ENCODE peak calls at places on chromosomes 2 and 18, in five cellular contexts. K, Y, F, A and U are unnamed samples.

GRCh38 chr2:173370198-173370597 is 15.5 kb downstream of the CDCA7 start:
- DNase-seq in Y (no peak), F (no peak), A (no peak), K (no peak), U (no peak)

GRCh38 chr2:233519787-233520611 is 46.6 kb downstream of the USP40 start:
- DNase-seq in K (peak; percentile 18), Y (no peak), F (no peak), A (no peak), U (peak; percentile 53)

GRCh38 chr2:225033440-225034390 is 8.6 kb downstream of the DOCK10 start:
- DNase-seq in K (no peak), A (no peak), Y (no peak), F (peak; percentile 44), U (no peak)

GRCh38 chr2:36478999-36479398 is 119.0 kb downstream of the FEZ2 start:
- DNase-seq in F (no peak), Y (no peak), A (no peak), K (no peak), U (no peak)

GRCh38 chr2:127634066-127634617 is 11.8 kb upstream of the GPR17 start:
- DNase-seq in A (no peak), K (no peak), Y (no peak), F (no peak), U (no peak)

GRCh38 chr2:148992448-148992847 is 46.1 kb upstream of the LYPD6B start:
- DNase-seq in K (no peak), A (no peak), Y (no peak), F (no peak), U (no peak)

GRCh38 chr2:142088058-142088568 is 42.7 kb downstream of the LRP1B start:
- DNase-seq in A (no peak), Y (no peak), F (no peak), K (no peak), U (no peak)

GRCh38 chr2:71637736-71638135 is 184.4 kb downstream of the DYSF start:
- DNase-seq in A (no peak), Y (no peak), F (no peak), K (no peak), U (no peak)

GRCh38 chr18:58056847-58057246 is 12.8 kb downstream of the NEDD4L start:
- DNase-seq in K (no peak), Y (no peak), F (no peak), A (no peak), U (no peak)

GRCh38 chr2:130829020-130829419 is 7.7 kb upstream of the ARHGEF4 start:
- DNase-seq in K (peak; percentile 69), A (no peak), F (no peak), Y (no peak), U (no peak)

GRCh38 chr2:115560671-115561070 is 1118.2 kb downstream of the DPP10 start:
- DNase-seq in F (no peak), A (no peak), K (no peak), Y (no peak), U (no peak)

GRCh38 chr18:26440644-26441043 is 107.7 kb downstream of the KCTD1 start:
- DNase-seq in F (no peak), Y (no peak), A (no peak), K (no peak), U (no peak)

GRCh38 chr2:191933307-191934105 is 86.6 kb upstream of the CAVIN2 start:
- DNase-seq in A (no peak), Y (no peak), K (no peak), F (no peak), U (peak; percentile 21)

GRCh38 chr2:100959225-100959880 is 42.7 kb upstream of the RPL31 start:
- DNase-seq in Y (no peak), F (no peak), A (no peak), K (no peak), U (no peak)

GRCh38 chr18:59005266-59005665 is 134.4 kb upstream of the SEC11C start:
- DNase-seq in F (peak; percentile 87), Y (no peak), K (peak; percentile 87), A (no peak), U (no peak)

GRCh38 chr2:172085460-172086159 is at the start of gene DLX1:
- DNase-seq in Y (no peak), F (no peak), A (peak; percentile 19), K (no peak), U (peak; percentile 57)